ENCODE peak calls at places on chromosomes 12 and 14, in five cellular contexts. Q, S, H, L and T are unnamed samples.

GRCh38 chr12:12736759-12737676 is 19.9 kb downstream of the CDKN1B start:
- DNase-seq in S (no peak), Q (no peak), L (no peak), H (no peak), T (no peak)

GRCh38 chr12:56115329-56115728 is 1.1 kb upstream of the RPL41 start:
- DNase-seq in L (no peak), H (peak; percentile 76), Q (no peak), S (no peak), T (peak; percentile 75)

GRCh38 chr14:73602994-73603393 is 9.3 kb upstream of the ACOT6 start:
- DNase-seq in S (no peak), H (no peak), Q (no peak), L (no peak), T (no peak)

GRCh38 chr12:105278043-105278697 is 42.2 kb upstream of the APPL2 start:
- DNase-seq in L (no peak), Q (no peak), H (peak; percentile 15), S (no peak), T (no peak)

GRCh38 chr14:74656964-74657363 is 44.9 kb upstream of the LTBP2 start:
- DNase-seq in L (no peak), H (no peak), Q (no peak), S (no peak), T (no peak)

GRCh38 chr14:87686736-87687135 is 306.2 kb downstream of the GALC start:
- DNase-seq in S (no peak), H (no peak), L (no peak), Q (no peak), T (no peak)

GRCh38 chr14:90671382-90671781 is 144.8 kb downstream of the TTC7B start:
- DNase-seq in H (no peak), Q (no peak), L (no peak), S (no peak), T (no peak)

GRCh38 chr12:109307051-109307450 is 2.0 kb downstream of the FOXN4 start:
- DNase-seq in Q (no peak), L (no peak), H (no peak), S (no peak), T (peak; percentile 84)

GRCh38 chr14:23481362-23481970 is 12.0 kb downstream of the NGDN start:
- DNase-seq in S (no peak), Q (no peak), H (no peak), L (no peak), T (peak; percentile 76)

GRCh38 chr12:63885401-63885800 is 40.9 kb downstream of the SRGAP1 start:
- DNase-seq in H (no peak), S (no peak), L (no peak), Q (no peak), T (no peak)
- H3K4me1 ChIP-seq in H (peaks cover 12% of the 10 kb centered on the region), S (no peaks in the 10 kb centered on the region), L (no peaks in the 10 kb centered on the region), Q (peaks cover 4% of the 10 kb centered on the region), T (peaks cover 6% of the 10 kb centered on the region)

DNA sequence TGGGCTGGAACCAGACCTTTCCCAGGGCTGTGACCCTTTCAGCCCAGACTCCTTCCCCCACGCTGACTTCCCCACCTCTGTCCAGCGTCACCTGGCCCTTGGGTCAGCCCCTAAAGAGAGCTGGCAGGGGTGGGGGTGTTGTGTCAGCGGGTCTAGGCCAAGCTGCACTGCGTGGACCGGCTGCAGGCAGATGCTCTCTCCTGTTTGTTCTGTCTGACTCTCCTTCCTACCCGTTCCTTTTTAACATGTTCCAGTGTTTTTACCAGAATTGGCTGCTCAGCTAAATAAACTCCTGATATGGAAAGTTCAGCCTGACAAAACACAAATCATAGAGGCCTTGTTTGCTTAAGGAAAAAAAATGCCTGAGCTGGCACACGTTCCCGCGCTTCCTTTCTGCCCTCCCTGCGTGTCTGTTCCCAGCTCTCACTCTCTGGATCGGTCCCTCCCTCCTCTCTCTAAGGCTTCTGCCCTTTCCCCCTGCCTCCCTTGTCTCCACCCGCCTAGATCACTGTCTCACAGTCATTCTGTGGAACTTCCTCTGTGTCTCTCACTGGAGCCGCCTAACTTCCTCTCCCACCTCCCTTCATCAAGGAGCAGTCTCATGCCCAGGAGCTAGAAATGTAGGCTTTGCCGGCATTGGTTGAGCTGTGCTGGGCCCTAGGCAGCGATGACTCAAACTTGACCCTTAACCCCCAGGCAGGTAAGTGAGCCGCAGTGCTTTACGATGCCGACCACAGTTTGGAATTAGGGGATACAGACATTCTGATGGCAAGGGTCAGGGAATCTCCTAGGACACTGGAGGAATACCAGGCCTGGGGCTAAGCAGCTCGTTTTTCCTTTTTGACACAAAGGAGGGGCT is 15.5 kb upstream of the MLXIP start:
- DNase-seq in H (peak; percentile 95), S (peak; percentile 72), L (no peak), Q (peak; percentile 53), T (peak; percentile 87)
- H3K27ac ChIP-seq in H (peak overlapping the region; percentile 98), S (peak overlapping the region; percentile 83), L (no peak overlapping the region), Q (peak overlapping the region; percentile 82), T (peak overlapping the region; percentile 81)

GRCh38 chr12:47818382-47818700 is 1.4 kb downstream of the HDAC7 start:
- DNase-seq in Q (no peak), H (peak; percentile 95), S (no peak), L (no peak), T (no peak)

GRCh38 chr12:47819544-47819901 is 180 bp downstream of the HDAC7 start:
- DNase-seq in H (no peak), S (peak; percentile 72), Q (no peak), L (no peak), T (no peak)

GRCh38 chr12:47818007-47818376 is 1.7 kb downstream of the HDAC7 start:
- DNase-seq in S (no peak), L (no peak), H (no peak), Q (no peak), T (no peak)

GRCh38 chr12:47819902-47820630 is at the start of gene HDAC7:
- DNase-seq in S (peak; percentile 82), H (peak; percentile 98), Q (peak; percentile 24), L (no peak), T (peak; percentile 95)

GRCh38 chr12:47818701-47819543 is 781 bp downstream of the HDAC7 start:
- DNase-seq in L (no peak), S (peak; percentile 82), Q (no peak), H (peak; percentile 97), T (peak; percentile 91)
- H3K4me1 ChIP-seq in L (peaks cover 29% of the 10 kb centered on the region), S (peaks cover 9% of the 10 kb centered on the region), Q (peaks cover 35% of the 10 kb centered on the region), H (peaks cover 59% of the 10 kb centered on the region), T (peaks cover 19% of the 10 kb centered on the region)

GRCh38 chr12:47785887-47786661 is 13.0 kb downstream of the SLC48A1 start:
- DNase-seq in H (no peak), L (no peak), Q (no peak), S (no peak), T (no peak)

GRCh38 chr12:47785036-47785886 is 12.2 kb downstream of the SLC48A1 start:
- DNase-seq in H (no peak), Q (no peak), S (no peak), L (no peak), T (no peak)

GRCh38 chr12:47782372-47782770 is 9.3 kb downstream of the SLC48A1 start:
- DNase-seq in Q (no peak), L (no peak), H (no peak), S (no peak), T (no peak)

GRCh38 chr12:47783024-47783755 is 10.2 kb downstream of the SLC48A1 start:
- DNase-seq in S (no peak), Q (no peak), L (no peak), H (no peak), T (no peak)

GRCh38 chr12:47783821-47784819 is 11.1 kb downstream of the SLC48A1 start:
- DNase-seq in H (no peak), L (no peak), S (no peak), Q (no peak), T (no peak)
- H3K27ac ChIP-seq in H (no peak overlapping the region), L (no peak overlapping the region), S (no peak overlapping the region), Q (no peak overlapping the region), T (no peak overlapping the region)

GRCh38 chr12:31015215-31015614 is 58.4 kb upstream of the DDX11 start:
- DNase-seq in L (no peak), S (no peak), Q (no peak), H (no peak), T (no peak)
- H3K4me1 ChIP-seq in L (no peaks in the 10 kb centered on the region), S (no peaks in the 10 kb centered on the region), Q (no peaks in the 10 kb centered on the region), H (no peaks in the 10 kb centered on the region), T (no peaks in the 10 kb centered on the region)